ENCODE peak calls at places on chromosome 10, in seven cellular contexts. P is WTC11, Y is mammary epithelial cell, K is tibial nerve, E is nephron progenitor cell, S is neural crest cell, I is BE2C. A is an unnamed sample.

GRCh38 chr10:88851706-88852105 is at the start of gene ANKRD22:
- DNase-seq in Y (peak), K (no peak), P (no peak), S (no peak), I (no peak), E (no peak), A (no peak)

GRCh38 chr10:96287392-96288105 is 16.2 kb upstream of the BLNK start:
- DNase-seq in S (no peak), Y (peak), P (no peak), K (no peak), E (no peak), I (no peak), A (no peak)

GRCh38 chr10:6583447-6583846 is 3.4 kb upstream of the PRKCQ start:
- DNase-seq in E (no peak), P (no peak), I (no peak), S (no peak), K (no peak), Y (no peak), A (no peak)

GRCh38 chr10:86664370-86665217 is 3.7 kb upstream of the LDB3 start:
- DNase-seq in E (no peak), K (no peak), Y (no peak), P (no peak), S (no peak), I (no peak), A (no peak)

GRCh38 chr10:95266674-95267095 is 24.1 kb downstream of the PDLIM1 start:
- DNase-seq in Y (peak), S (no peak), I (no peak), K (no peak), P (no peak), E (no peak), A (no peak)

GRCh38 chr10:110007171-110007700 is 548 bp upstream of the ADD3 start:
- DNase-seq in P (peak), E (no peak), K (no peak), Y (no peak), S (no peak), I (no peak), A (no peak)

GRCh38 chr10:31819393-31819820 is 109.2 kb downstream of the ARHGAP12 start:
- DNase-seq in S (no peak), K (peak), E (no peak), Y (no peak), P (no peak), I (no peak), A (peak)

GRCh38 chr10:44947356-44948152 is 12.0 kb upstream of the RASSF4 start:
- DNase-seq in P (no peak), E (no peak), S (no peak), I (no peak), K (no peak), Y (peak), A (no peak)

GRCh38 chr10:119149723-119150122 is 15.8 kb downstream of the SFXN4 start:
- DNase-seq in P (peak), I (no peak), S (no peak), K (no peak), Y (no peak), E (no peak), A (no peak)

GRCh38 chr10:93745411-93746065 is 12.2 kb upstream of the LGI1 start:
- DNase-seq in Y (no peak), I (peak), P (peak), K (no peak), E (no peak), S (no peak), A (no peak)

DNA sequence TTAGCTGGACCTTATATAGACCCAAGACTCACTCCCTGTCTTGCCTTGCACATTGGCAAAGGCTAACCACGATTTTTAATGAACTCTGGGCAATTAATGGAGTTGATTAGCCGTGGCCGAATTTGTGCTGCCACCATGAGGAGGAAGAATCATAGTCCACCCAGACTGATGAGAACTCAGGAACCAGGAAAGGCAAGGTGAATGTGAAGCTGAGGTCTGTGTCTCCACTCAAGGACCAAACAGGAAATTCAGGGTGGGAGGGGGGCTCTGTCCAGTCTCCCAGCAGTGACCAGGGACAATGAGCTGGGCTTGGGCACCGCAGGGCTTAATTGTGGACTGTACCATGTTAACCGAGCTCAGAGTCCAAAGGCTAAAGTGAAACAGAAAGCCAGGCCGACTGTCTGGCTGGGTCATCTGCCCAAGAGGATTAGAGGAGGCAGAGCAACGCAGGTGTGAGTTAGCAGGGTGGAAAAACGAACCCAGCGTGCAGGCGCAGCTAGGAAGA is 127.0 kb upstream of the JCAD start:
- DNase-seq in E (no peak), K (no peak), P (no peak), I (no peak), Y (no peak), S (no peak), A (no peak)
- TF ChIP-seq CTCF in E (no peak), K (peak), P (no peak), I (no peak), Y (peak), S (no peak), A (no peak)

GRCh38 chr10:106866244-106866845 is 298.2 kb downstream of the SORCS1 start:
- DNase-seq in S (no peak), I (no peak), E (no peak), Y (no peak), K (no peak), P (no peak), A (no peak)

GRCh38 chr10:106857728-106858127 is 306.8 kb downstream of the SORCS1 start:
- DNase-seq in E (no peak), K (no peak), I (no peak), S (no peak), Y (no peak), P (no peak), A (no peak)

GRCh38 chr10:106864031-106864430 is 300.5 kb downstream of the SORCS1 start:
- DNase-seq in P (no peak), I (no peak), Y (no peak), S (no peak), K (no peak), E (no peak), A (no peak)

DNA sequence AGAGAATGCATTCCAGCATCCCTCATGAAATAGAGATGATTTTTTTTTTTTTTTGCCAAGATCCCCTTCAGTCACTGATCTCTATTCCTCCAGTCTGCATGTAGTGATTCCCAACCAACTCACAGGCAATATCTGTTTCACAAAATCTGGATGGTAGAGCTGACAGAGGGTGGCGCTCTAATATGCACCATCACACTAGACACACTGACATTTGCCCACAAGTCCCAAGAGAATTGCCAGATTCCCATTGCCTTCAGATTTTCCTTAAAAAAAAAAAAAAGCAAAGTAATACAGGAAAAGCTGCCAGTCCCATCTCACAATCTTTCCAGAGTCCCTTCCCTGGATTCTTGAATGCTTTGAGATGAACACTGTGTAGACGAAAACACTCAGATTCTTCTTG is 301.0 kb downstream of the SORCS1 start:
- DNase-seq in E (no peak), I (peak), S (no peak), Y (no peak), P (peak), K (no peak), A (no peak)
- TF ChIP-seq CTCF in E (no peak), I (peak), S (no peak), Y (no peak), P (no peak), K (no peak), A (no peak)

DNA sequence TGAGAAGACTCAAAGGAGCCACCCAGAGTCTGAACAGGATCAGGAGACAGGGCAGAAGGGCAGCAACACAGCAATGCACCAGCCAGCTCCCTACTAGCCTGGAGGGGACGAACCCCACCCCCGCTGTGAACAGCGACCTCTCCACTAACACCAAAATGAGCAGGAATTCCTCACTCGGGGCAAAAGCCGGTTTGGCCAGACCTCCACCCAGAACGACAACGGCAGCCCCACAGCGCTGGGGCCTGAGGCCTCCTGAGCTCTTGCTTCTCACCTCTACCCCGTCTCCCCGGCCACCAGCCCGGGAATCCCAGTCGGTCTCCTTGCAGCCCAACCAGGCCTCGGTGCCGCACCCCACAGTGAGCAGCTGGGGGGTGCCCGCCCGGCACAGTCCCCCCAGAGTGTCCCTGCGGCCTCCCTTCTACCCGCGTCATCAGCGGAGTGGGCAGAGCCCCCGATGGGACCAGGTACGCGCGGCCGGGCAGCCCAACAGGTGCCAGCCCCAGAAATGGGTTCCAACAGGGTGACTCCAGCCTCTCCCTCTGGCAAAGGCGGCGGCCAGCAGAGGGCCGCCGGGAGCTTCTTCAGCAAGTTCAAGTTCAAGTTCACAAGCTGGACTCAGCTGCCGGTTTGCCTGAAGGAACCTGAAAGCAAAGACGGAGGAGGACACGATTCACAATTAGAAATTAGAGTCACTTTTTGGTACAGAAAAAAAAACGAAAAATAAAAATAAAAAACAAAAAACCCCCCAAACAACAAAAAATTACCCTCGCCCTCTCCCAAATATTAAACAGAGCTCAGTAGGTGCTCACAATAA is 129.0 kb downstream of the MARCHF5 start:
- DNase-seq in E (no peak), K (peak), P (peak), S (no peak), Y (no peak), I (no peak), A (no peak)
- TF ChIP-seq CTCF in E (no peak), K (no peak), P (no peak), S (no peak), Y (no peak), I (no peak), A (peak)

GRCh38 chr10:69936091-69936490 is 116.6 kb upstream of the MACROH2A2 start:
- DNase-seq in S (no peak), K (no peak), E (no peak), I (no peak), P (peak), Y (no peak), A (no peak)
- TF ChIP-seq CTCF in S (no peak), K (no peak), E (no peak), I (peak), P (no peak), Y (no peak), A (no peak)

GRCh38 chr10:117543999-117544728 is 1.6 kb downstream of the EMX2 start:
- DNase-seq in Y (no peak), K (no peak), P (no peak), S (no peak), E (peak), I (no peak), A (no peak)

GRCh38 chr10:117541909-117542705 is 439 bp upstream of the EMX2 start:
- DNase-seq in I (peak), P (peak), S (peak), Y (no peak), E (peak), K (no peak), A (no peak)

GRCh38 chr10:117544729-117545140 is 2.2 kb downstream of the EMX2 start:
- DNase-seq in Y (no peak), P (peak), E (peak), I (no peak), K (no peak), S (no peak), A (no peak)

GRCh38 chr10:117542706-117543244 is at the start of gene EMX2:
- DNase-seq in I (no peak), S (no peak), K (no peak), Y (no peak), E (no peak), P (no peak), A (no peak)

GRCh38 chr10:117543245-117543998 is 876 bp downstream of the EMX2 start:
- DNase-seq in K (no peak), P (peak), Y (no peak), I (peak), S (no peak), E (peak), A (no peak)
- TF ChIP-seq CTCF in K (no peak), P (no peak), Y (no peak), I (no peak), S (peak), E (no peak), A (peak)

GRCh38 chr10:29465384-29465783 is 169.4 kb downstream of the SVIL start:
- DNase-seq in Y (no peak), E (no peak), S (no peak), P (peak), K (no peak), I (no peak), A (no peak)
- TF ChIP-seq CTCF in Y (peak), E (no peak), S (peak), P (peak), K (no peak), I (peak), A (no peak)

DNA sequence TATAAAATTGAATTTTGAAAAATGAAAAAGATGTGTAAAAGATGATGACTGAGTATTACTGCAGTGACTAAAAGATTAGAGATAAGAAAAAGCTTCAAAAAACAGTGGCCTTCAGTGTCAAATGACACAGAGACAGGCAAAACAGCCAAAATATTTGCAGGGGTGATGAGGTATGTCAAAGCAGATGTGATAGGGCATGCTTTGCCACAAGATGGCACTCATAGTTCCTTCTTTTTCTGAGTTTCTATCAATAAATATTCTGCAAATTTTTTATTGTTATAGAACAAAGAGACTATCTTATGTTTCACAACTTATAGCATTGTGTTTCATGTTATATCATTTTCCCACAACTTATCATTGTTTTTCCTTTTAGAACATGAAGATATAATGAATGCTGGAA is 344.1 kb upstream of the HPS1 start:
- DNase-seq in E (no peak), I (no peak), Y (no peak), K (no peak), P (no peak), S (no peak), A (no peak)
- TF ChIP-seq CTCF in E (peak), I (peak), Y (peak), K (no peak), P (no peak), S (peak), A (peak)